ENCODE peak calls at places on chromosomes 7 and 10, in seven cellular contexts. I is HCT116, J is IMR-90, N is HepG2, L is GM12892, A is tibial nerve, W is transverse colon. S is an unnamed sample.

GRCh38 chr10:113337142-113337541 is 215.7 kb upstream of the HABP2 start:
- DNase-seq in L (no peak), W (no peak), A (no peak), N (no peak), I (no peak), J (no peak), S (no peak)

GRCh38 chr7:144670251-144670650 is 165.6 kb downstream of the TPK1 start:
- DNase-seq in J (no peak), A (no peak), I (peak; percentile 4), L (no peak), W (no peak), N (no peak), S (no peak)

GRCh38 chr10:3395487-3395886 is 222.9 kb upstream of the PITRM1 start:
- DNase-seq in A (no peak), J (no peak), I (no peak), N (no peak), L (no peak), W (no peak), S (no peak)

GRCh38 chr7:38465946-38466345 is 165.2 kb downstream of the AMPH start:
- DNase-seq in J (peak; percentile 36), L (no peak), A (no peak), W (no peak), N (no peak), I (no peak), S (no peak)

GRCh38 chr7:116500071-116500853 is 724 bp downstream of the CAV2 start:
- DNase-seq in W (peak; percentile 26), I (no peak), L (no peak), A (peak; percentile 28), N (no peak), J (peak; percentile 50), S (no peak)

GRCh38 chr7:69598487-69599148 is 343 bp downstream of the AUTS2 start:
- DNase-seq in W (no peak), J (no peak), A (peak; percentile 26), N (no peak), L (peak; percentile 37), I (no peak), S (peak; percentile 57)

GRCh38 chr7:27389508-27389907 is 146.9 kb downstream of the EVX1 start:
- DNase-seq in A (no peak), N (no peak), J (no peak), I (no peak), L (no peak), W (no peak), S (no peak)

GRCh38 chr10:62044569-62044968 is 143.1 kb downstream of the ARID5B start:
- DNase-seq in J (no peak), L (no peak), I (no peak), A (no peak), N (no peak), W (no peak), S (no peak)

GRCh38 chr7:46993396-46993795 is 588.5 kb downstream of the TNS3 start:
- DNase-seq in N (no peak), L (no peak), A (no peak), W (no peak), I (no peak), J (peak; percentile 30), S (no peak)

GRCh38 chr10:132455986-132456847 is 59.2 kb downstream of the PWWP2B start:
- DNase-seq in L (no peak), A (no peak), J (no peak), W (no peak), N (peak; percentile 39), I (no peak), S (no peak)

GRCh38 chr7:51629206-51629605 is 312.6 kb upstream of the COBL start:
- DNase-seq in A (no peak), I (no peak), L (no peak), J (no peak), N (no peak), W (no peak), S (no peak)

GRCh38 chr7:101635484-101635883 is 6.4 kb upstream of the MYL10 start:
- DNase-seq in W (no peak), J (no peak), L (no peak), I (no peak), A (no peak), N (no peak), S (peak; percentile 72)

GRCh38 chr7:31307941-31308340 is 32.6 kb downstream of the NEUROD6 start:
- DNase-seq in W (no peak), L (no peak), I (no peak), A (no peak), J (no peak), N (no peak), S (no peak)

GRCh38 chr10:72335394-72336258 is 19.1 kb downstream of the DNAJB12 start:
- DNase-seq in I (no peak), J (no peak), L (no peak), W (peak; percentile 70), N (no peak), A (peak; percentile 69), S (no peak)

GRCh38 chr7:8783229-8783628 is 349.8 kb downstream of the NXPH1 start:
- DNase-seq in J (no peak), N (no peak), L (no peak), W (no peak), I (no peak), A (no peak), S (no peak)

GRCh38 chr10:35056133-35056532 is 34.0 kb downstream of the CUL2 start:
- DNase-seq in A (no peak), N (no peak), J (no peak), W (no peak), L (no peak), I (no peak), S (no peak)

GRCh38 chr7:41261081-41261480 is 441.8 kb downstream of the INHBA start:
- DNase-seq in I (no peak), W (no peak), N (no peak), J (no peak), L (no peak), A (no peak), S (no peak)
- TF ChIP-seq POLR2A in I (no peak), W (no peak), N (no peak), J (no peak), L (no peak), A (no peak), S (no peak)

GRCh38 chr10:11336703-11337102 is 274.7 kb downstream of the USP6NL start:
- DNase-seq in I (no peak), J (no peak), W (no peak), A (no peak), N (peak; percentile 28), L (no peak), S (no peak)
- TF ChIP-seq POLR2A in I (no peak), J (no peak), W (no peak), A (no peak), N (no peak), L (no peak), S (no peak)

GRCh38 chr7:112781558-112781957 is 8.6 kb downstream of the TMEM168 start:
- DNase-seq in N (no peak), A (no peak), I (no peak), W (no peak), L (no peak), J (no peak), S (no peak)

GRCh38 chr7:112777406-112777805 is 12.8 kb downstream of the TMEM168 start:
- DNase-seq in A (no peak), W (no peak), J (no peak), L (no peak), N (no peak), I (no peak), S (no peak)

GRCh38 chr7:112779667-112780066 is 10.5 kb downstream of the TMEM168 start:
- DNase-seq in A (no peak), I (no peak), J (peak; percentile 65), N (no peak), W (no peak), L (no peak), S (no peak)

GRCh38 chr7:112781110-112781509 is 9.1 kb downstream of the TMEM168 start:
- DNase-seq in L (no peak), J (no peak), A (no peak), W (no peak), N (no peak), I (no peak), S (no peak)

GRCh38 chr7:112782498-112782897 is 7.7 kb downstream of the TMEM168 start:
- DNase-seq in I (no peak), N (no peak), W (no peak), A (no peak), L (peak; percentile 3), J (no peak), S (no peak)
- TF ChIP-seq POLR2A in I (no peak), N (no peak), W (no peak), A (no peak), L (no peak), J (no peak), S (no peak)

GRCh38 chr7:76333388-76334101 is 25.2 kb downstream of the YWHAG start:
- DNase-seq in J (no peak), W (peak; percentile 33), L (no peak), A (no peak), N (no peak), I (no peak), S (no peak)
- TF ChIP-seq POLR2A in J (no peak), W (no peak), L (no peak), A (no peak), N (no peak), I (no peak), S (no peak)

DNA sequence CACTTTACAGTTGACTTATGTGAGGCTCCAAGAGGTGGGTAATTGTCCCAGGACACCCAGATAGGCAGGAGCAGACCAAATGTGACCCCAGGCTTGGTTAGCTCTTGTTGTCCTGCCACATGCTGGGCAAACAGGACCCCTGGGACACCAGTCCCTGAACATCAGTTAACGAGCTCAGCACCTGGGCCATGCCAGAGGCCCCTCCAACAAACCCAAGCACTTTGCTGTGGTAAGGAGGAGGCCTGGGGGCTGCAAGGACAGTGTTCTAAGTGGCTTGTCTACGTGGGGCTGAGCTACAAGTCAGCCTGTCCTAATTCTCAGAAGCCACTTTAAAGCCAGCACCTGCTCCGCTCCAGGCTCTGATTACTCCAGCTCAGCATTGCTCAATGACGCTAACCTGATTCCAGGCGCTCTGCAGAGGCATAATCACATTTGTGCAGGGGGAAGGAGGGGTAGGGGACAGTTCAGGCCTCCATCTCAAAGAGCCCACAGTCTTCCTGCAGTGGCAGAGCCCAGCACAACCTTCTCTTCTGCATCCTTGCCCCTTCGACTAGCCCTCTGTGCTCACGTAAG is 57.2 kb downstream of the DDC start:
- DNase-seq in J (no peak), A (no peak), W (no peak), I (no peak), L (no peak), N (no peak), S (no peak)
- TF ChIP-seq POLR2A in J (no peak), A (no peak), W (no peak), I (no peak), L (no peak), N (no peak), S (no peak)

GRCh38 chr7:92833766-92834605 is 2.4 kb downstream of the CDK6 start:
- DNase-seq in I (no peak), N (peak; percentile 73), J (peak; percentile 78), A (peak; percentile 72), L (peak; percentile 34), W (peak; percentile 88), S (peak; percentile 40)
- TF ChIP-seq POLR2A in I (no peak), N (peak; percentile 70), J (no peak), A (peak; percentile 54), L (peak; percentile 49), W (peak; percentile 55), S (peak; percentile 66)

S was measured in H54.